ENCODE peak calls at places on chromosome 6, in eight cellular contexts. Q is tibial nerve, D is A549, G is prostate gland, B is gastrocnemius medialis, V is HepG2, X is Peyer's patch, H is uterus. K is an unnamed sample.

GRCh38 chr6:14059791-14060436 is 57.7 kb upstream of the CD83 start:
- DNase-seq in Q (no peak), D (peak; percentile 29), G (peak; percentile 46), B (peak; percentile 12), V (no peak), X (no peak), H (no peak), K (no peak)

GRCh38 chr6:41284726-41285125 is 1.8 kb downstream of the TREM1 start:
- DNase-seq in Q (no peak), D (no peak), G (no peak), B (no peak), V (no peak), X (no peak), H (no peak), K (no peak)

GRCh38 chr6:138036111-138036510 is 71.1 kb downstream of the PERP start:
- DNase-seq in Q (no peak), D (no peak), G (no peak), B (no peak), V (no peak), X (no peak), H (no peak), K (peak; percentile 79)

GRCh38 chr6:154164397-154164796 is 125.4 kb downstream of the OPRM1 start:
- DNase-seq in Q (peak; percentile 72), D (no peak), G (peak; percentile 40), B (no peak), V (no peak), X (no peak), H (peak; percentile 69), K (no peak)

GRCh38 chr6:143023695-143024094 is 37.0 kb upstream of the AIG1 start:
- DNase-seq in Q (no peak), D (no peak), G (no peak), B (no peak), V (no peak), X (no peak), H (no peak), K (no peak)

GRCh38 chr6:134938896-134939295 is 11.0 kb downstream of the ALDH8A1 start:
- DNase-seq in Q (no peak), D (no peak), G (no peak), B (no peak), V (no peak), X (no peak), H (no peak), K (no peak)

GRCh38 chr6:107513214-107513613 is 23.3 kb downstream of the SOBP start:
- DNase-seq in Q (no peak), D (no peak), G (no peak), B (no peak), V (no peak), X (no peak), H (no peak), K (no peak)

GRCh38 chr6:136790411-136791295 is 1.6 kb downstream of the MAP3K5 start:
- DNase-seq in Q (no peak), D (no peak), G (no peak), B (no peak), V (no peak), X (no peak), H (no peak), K (no peak)

GRCh38 chr6:116446399-116446798 is 14.8 kb upstream of the CALHM6 start:
- DNase-seq in Q (no peak), D (no peak), G (no peak), B (no peak), V (no peak), X (no peak), H (no peak), K (no peak)

GRCh38 chr6:142845143-142845571 is 99.8 kb downstream of the HIVEP2 start:
- DNase-seq in Q (no peak), D (no peak), G (no peak), B (no peak), V (no peak), X (no peak), H (no peak), K (no peak)

GRCh38 chr6:34912715-34913464 is 23.8 kb downstream of the ANKS1A start:
- DNase-seq in Q (no peak), D (no peak), G (no peak), B (no peak), V (no peak), X (no peak), H (no peak), K (no peak)

GRCh38 chr6:109523478-109523877 is 40.5 kb upstream of the ZBTB24 start:
- DNase-seq in Q (no peak), D (no peak), G (no peak), B (no peak), V (no peak), X (no peak), H (no peak), K (no peak)

GRCh38 chr6:25576920-25577319 is 75.1 kb upstream of the SCGN start:
- DNase-seq in Q (peak; percentile 17), D (no peak), G (no peak), B (peak; percentile 20), V (no peak), X (no peak), H (no peak), K (no peak)

GRCh38 chr6:56624046-56624727 is 18.5 kb downstream of the DST start:
- DNase-seq in Q (no peak), D (peak; percentile 81), G (no peak), B (no peak), V (peak; percentile 89), X (no peak), H (no peak), K (no peak)

GRCh38 chr6:53134601-53135235 is 13.9 kb downstream of the GCM1 start:
- DNase-seq in Q (no peak), D (no peak), G (no peak), B (no peak), V (peak; percentile 100), X (no peak), H (no peak), K (no peak)

GRCh38 chr6:41445268-41445667 is 100.9 kb upstream of the FOXP4 start:
- DNase-seq in Q (no peak), D (no peak), G (no peak), B (no peak), V (no peak), X (no peak), H (no peak), K (no peak)

GRCh38 chr6:95321106-95321505 is 256.2 kb upstream of the MANEA start:
- DNase-seq in Q (no peak), D (no peak), G (no peak), B (no peak), V (no peak), X (no peak), H (no peak), K (no peak)

GRCh38 chr6:25327372-25327771 is 48.2 kb downstream of the CARMIL1 start:
- DNase-seq in Q (no peak), D (no peak), G (no peak), B (no peak), V (no peak), X (no peak), H (no peak), K (no peak)

GRCh38 chr6:14665827-14666724 is 548.5 kb downstream of the CD83 start:
- DNase-seq in Q (peak; percentile 46), D (peak; percentile 20), G (no peak), B (no peak), V (no peak), X (no peak), H (no peak), K (no peak)

DNA sequence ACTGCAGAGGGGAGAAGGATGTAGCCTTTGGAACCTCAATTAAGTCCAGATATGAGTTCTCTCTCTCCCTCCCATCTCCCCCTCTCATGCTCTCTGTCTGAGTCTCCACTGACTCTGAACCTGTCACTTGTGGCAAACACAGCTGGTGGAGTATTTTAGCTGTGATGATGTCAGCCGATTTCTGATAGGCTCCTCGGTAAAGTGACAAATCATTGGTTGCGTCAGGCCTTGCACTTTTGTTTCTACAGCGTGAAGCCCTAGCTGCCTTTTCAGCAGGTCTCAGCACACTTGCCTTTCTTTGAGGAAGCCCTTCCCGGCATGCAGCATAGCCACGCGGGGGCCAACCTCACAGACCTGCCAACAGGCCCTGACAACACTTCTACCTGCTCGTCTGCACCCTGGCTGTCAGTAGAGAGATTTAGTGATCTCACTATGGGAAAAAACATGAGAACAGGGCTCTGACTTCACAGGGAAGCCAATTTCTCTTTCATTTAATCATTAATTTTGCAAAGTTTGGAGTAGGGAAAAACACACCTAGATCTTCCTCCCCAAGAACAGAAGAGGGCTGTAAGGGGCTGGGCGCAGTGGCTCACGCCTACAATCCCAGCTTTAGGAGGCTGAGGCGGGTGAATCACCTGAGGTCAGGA is 84.4 kb downstream of the GMPR start:
- DNase-seq in Q (peak; percentile 33), D (no peak), G (peak; percentile 21), B (peak; percentile 93), V (no peak), X (peak; percentile 62), H (peak; percentile 65), K (no peak)
- TF ChIP-seq POLR2A in Q (no peak), D (no peak), G (no peak), B (peak; percentile 93), V (no peak), X (peak; percentile 26), H (no peak), K (no peak)

DNA sequence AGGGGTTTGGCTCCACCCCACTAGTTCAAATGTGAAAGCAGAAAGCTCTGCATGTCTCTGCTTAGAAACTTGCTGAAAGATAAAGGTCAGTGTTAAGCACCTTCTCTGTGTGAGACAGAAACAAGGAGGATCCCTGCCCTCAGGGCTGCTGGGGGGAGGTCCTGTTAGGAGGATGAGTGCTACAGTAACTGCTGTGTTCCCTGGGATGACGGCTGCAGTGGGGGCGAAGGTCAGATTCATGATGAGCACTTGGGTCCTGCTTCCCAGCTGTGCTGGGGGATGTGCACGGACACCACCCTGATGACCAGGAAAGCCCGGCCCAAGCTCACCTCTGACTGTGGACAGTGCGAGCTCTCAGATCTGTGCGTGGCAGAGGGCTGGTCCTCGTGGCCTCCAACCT is 252.6 kb downstream of the DLL1 start:
- DNase-seq in Q (no peak), D (no peak), G (no peak), B (peak; percentile 5), V (no peak), X (no peak), H (peak; percentile 21), K (peak; percentile 61)
- H3K27ac ChIP-seq in Q (no peak overlapping the region), D (no peak overlapping the region), G (no peak overlapping the region), B (no peak overlapping the region), V (no peak overlapping the region), X (peak overlapping the region; percentile 80), H (peak overlapping the region; percentile 24), K (no peak overlapping the region)

DNA sequence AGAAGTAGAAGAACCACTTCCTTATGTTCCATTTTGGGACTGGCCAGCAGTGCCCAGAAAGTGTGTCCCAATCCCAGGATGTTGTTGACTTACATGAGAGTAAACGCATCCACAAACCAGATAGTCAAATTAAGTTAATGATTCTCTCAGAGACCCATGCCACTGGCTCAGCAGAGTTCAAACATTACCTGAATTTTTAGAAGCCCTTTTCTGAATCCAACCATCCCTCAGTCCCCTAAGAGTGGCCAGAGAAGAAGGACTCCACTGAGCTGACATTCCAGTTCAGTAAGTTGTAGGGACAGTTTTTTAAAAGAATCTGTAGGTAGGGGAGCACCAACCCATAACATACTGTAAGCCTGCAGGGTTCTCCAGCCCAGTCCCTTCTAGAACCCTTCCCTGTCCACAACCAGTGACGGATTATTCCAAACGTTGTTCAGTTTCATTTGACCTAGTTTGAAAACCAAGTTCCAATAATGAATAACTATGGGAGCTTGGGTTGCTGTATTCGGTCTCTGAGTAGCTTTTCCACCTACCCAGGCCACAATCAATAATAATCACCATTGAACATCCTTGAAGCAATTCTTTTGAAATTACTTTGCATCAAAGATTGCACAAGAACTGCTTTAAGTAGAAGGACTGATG is 153.0 kb downstream of the LPA start:
- DNase-seq in Q (no peak), D (no peak), G (no peak), B (no peak), V (no peak), X (no peak), H (no peak), K (no peak)
- TF ChIP-seq POLR2A in Q (no peak), D (no peak), G (no peak), B (no peak), V (no peak), X (no peak), H (no peak), K (no peak)

GRCh38 chr6:110816110-110816409 is 791 bp upstream of the CDK19 start:
- DNase-seq in Q (no peak), D (no peak), G (no peak), B (no peak), V (no peak), X (no peak), H (no peak), K (no peak)
- H3K27ac ChIP-seq in Q (peak overlapping the region; percentile 91), D (peak overlapping the region; percentile 83), G (peak overlapping the region; percentile 95), B (peak overlapping the region; percentile 89), V (peak overlapping the region; percentile 100), X (peak overlapping the region; percentile 97), H (peak overlapping the region; percentile 97), K (peak overlapping the region; percentile 87)

K was measured in suprapubic skin.